ENCODE peak calls at places on chromosome 20, in five cellular contexts. A is SK-N-SH, E is H1, U is K562, Z is GM12892. H is an unnamed sample.

GRCh38 chr20:31758991-31759390 is 19.9 kb downstream of the TPX2 start:
- DNase-seq in A (no peak), E (no peak), U (no peak), Z (no peak), H (no peak)

GRCh38 chr20:43191946-43192847 is 2.5 kb upstream of the PTPRT start:
- DNase-seq in A (peak; percentile 79), E (peak; percentile 83), U (peak; percentile 28), Z (no peak), H (no peak)

GRCh38 chr20:4681971-4682370 is 39.7 kb upstream of the PRND start:
- DNase-seq in A (no peak), E (no peak), U (no peak), Z (no peak), H (no peak)

GRCh38 chr20:59153355-59153681 is 10.3 kb upstream of the ZNF831 start:
- DNase-seq in A (no peak), E (no peak), U (no peak), Z (no peak), H (no peak)

GRCh38 chr20:18722381-18722780 is 91.2 kb upstream of the SCP2D1 start:
- DNase-seq in A (no peak), E (no peak), U (no peak), Z (no peak), H (no peak)

GRCh38 chr20:24991897-24992419 is 593 bp downstream of the APMAP start:
- DNase-seq in A (peak; percentile 56), E (no peak), U (peak; percentile 23), Z (no peak), H (no peak)

GRCh38 chr20:9409352-9409751 is 105.0 kb upstream of the LAMP5 start:
- DNase-seq in A (no peak), E (no peak), U (no peak), Z (no peak), H (no peak)

GRCh38 chr20:63121246-63121645 is 94.7 kb downstream of the YTHDF1 start:
- DNase-seq in A (no peak), E (no peak), U (no peak), Z (no peak), H (no peak)

GRCh38 chr20:50959543-50960126 is 1.0 kb downstream of the MOCS3 start:
- DNase-seq in A (no peak), E (no peak), U (no peak), Z (no peak), H (no peak)

GRCh38 chr20:8639112-8639778 is 429.6 kb upstream of the PLCB4 start:
- DNase-seq in A (peak; percentile 33), E (no peak), U (no peak), Z (no peak), H (no peak)

GRCh38 chr20:48626226-48626937 is 201.4 kb downstream of the PREX1 start:
- DNase-seq in A (no peak), E (no peak), U (no peak), Z (no peak), H (no peak)

GRCh38 chr20:34539756-34540155 is 18.8 kb upstream of the MAP1LC3A start:
- DNase-seq in A (no peak), E (no peak), U (no peak), Z (no peak), H (no peak)

GRCh38 chr20:23361108-23361650 is 803 bp upstream of the GZF1 start:
- DNase-seq in A (no peak), E (no peak), U (no peak), Z (no peak), H (no peak)

GRCh38 chr20:58109126-58109880 is 119.2 kb downstream of the ANKRD60 start:
- DNase-seq in A (no peak), E (no peak), U (no peak), Z (no peak), H (no peak)

GRCh38 chr20:10939297-10939949 is 265.6 kb upstream of the JAG1 start:
- DNase-seq in A (no peak), E (no peak), U (no peak), Z (no peak), H (no peak)

GRCh38 chr20:62808211-62808865 is 3.7 kb downstream of the OGFR start:
- DNase-seq in A (peak; percentile 93), E (peak; percentile 97), U (peak; percentile 81), Z (peak; percentile 81), H (peak; percentile 85)

GRCh38 chr20:728022-728944 is 40.0 kb downstream of the SLC52A3 start:
- DNase-seq in A (peak; percentile 95), E (peak; percentile 91), U (peak; percentile 84), Z (peak; percentile 41), H (peak; percentile 63)

GRCh38 chr20:9241721-9242427 is 173.0 kb downstream of the PLCB4 start:
- DNase-seq in A (no peak), E (no peak), U (no peak), Z (no peak), H (no peak)

GRCh38 chr20:62310757-62311121 is 7.9 kb downstream of the ADRM1 start:
- DNase-seq in A (no peak), E (no peak), U (no peak), Z (no peak), H (no peak)

GRCh38 chr20:58448958-58449357 is 59.9 kb downstream of the VAPB start:
- DNase-seq in A (peak; percentile 67), E (no peak), U (no peak), Z (no peak), H (no peak)

GRCh38 chr20:47660602-47660905 is 124.7 kb downstream of the SULF2 start:
- DNase-seq in A (no peak), E (no peak), U (no peak), Z (no peak), H (no peak)

GRCh38 chr20:2006452-2007381 is 12.9 kb upstream of the PDYN start:
- DNase-seq in A (peak; percentile 72), E (peak; percentile 78), U (peak; percentile 46), Z (no peak), H (no peak)

GRCh38 chr20:38272398-38272797 is 11.9 kb upstream of the KIAA1755 start:
- DNase-seq in A (no peak), E (no peak), U (no peak), Z (no peak), H (no peak)

GRCh38 chr20:45311589-45312211 is 3.6 kb upstream of the MATN4 start:
- DNase-seq in A (peak; percentile 75), E (peak; percentile 93), U (peak; percentile 78), Z (peak; percentile 87), H (peak; percentile 85)

GRCh38 chr20:57953638-57954037 is 243.8 kb upstream of the PMEPA1 start:
- DNase-seq in A (no peak), E (no peak), U (no peak), Z (no peak), H (no peak)

GRCh38 chr20:35012227-35013069 is 56.8 kb downstream of the MYH7B start:
- DNase-seq in A (no peak), E (no peak), U (no peak), Z (no peak), H (no peak)

GRCh38 chr20:45552456-45552855 is 5.3 kb upstream of the EPPIN start:
- DNase-seq in A (no peak), E (no peak), U (no peak), Z (no peak), H (no peak)

GRCh38 chr20:40892642-40893041 is 136.0 kb upstream of the TOP1 start:
- DNase-seq in A (no peak), E (no peak), U (no peak), Z (no peak), H (no peak)

GRCh38 chr20:19104186-19104585 is 108.3 kb upstream of the SLC24A3 start:
- DNase-seq in A (no peak), E (no peak), U (no peak), Z (no peak), H (no peak)

GRCh38 chr20:63775096-63775978 is 35.8 kb downstream of the SLC2A4RG start:
- DNase-seq in A (peak; percentile 95), E (peak; percentile 95), U (peak; percentile 48), Z (no peak), H (no peak)

GRCh38 chr20:31845300-31845863 is at the start of gene FOXS1:
- DNase-seq in A (no peak), E (no peak), U (no peak), Z (no peak), H (no peak)

GRCh38 chr20:61256365-61256764 is 4.3 kb downstream of the CDH4 start:
- DNase-seq in A (no peak), E (no peak), U (no peak), Z (no peak), H (no peak)
- TF ChIP-seq TAF1 in A (no peak), E (no peak), U (no peak), Z (no peak), H (no peak)

GRCh38 chr20:52496191-52496590 is 304.6 kb upstream of the ZFP64 start:
- DNase-seq in A (no peak), E (no peak), U (no peak), Z (no peak), H (no peak)

GRCh38 chr20:52493177-52493711 is 301.7 kb upstream of the ZFP64 start:
- DNase-seq in A (no peak), E (no peak), U (no peak), Z (no peak), H (no peak)

GRCh38 chr20:52494244-52494643 is 302.7 kb upstream of the ZFP64 start:
- DNase-seq in A (no peak), E (no peak), U (no peak), Z (no peak), H (no peak)

GRCh38 chr20:52490715-52491430 is 299.3 kb upstream of the ZFP64 start:
- DNase-seq in A (no peak), E (no peak), U (no peak), Z (no peak), H (no peak)
- TF ChIP-seq POLR2AphosphoS5 in A (no peak), E (no peak), U (no peak), Z (no peak), H (no peak)

GRCh38 chr20:56501116-56501515 is 23.4 kb upstream of the FAM209A start:
- DNase-seq in A (no peak), E (no peak), U (no peak), Z (no peak), H (no peak)

GRCh38 chr20:56506103-56506502 is 18.4 kb upstream of the FAM209A start:
- DNase-seq in A (no peak), E (no peak), U (no peak), Z (no peak), H (no peak)

GRCh38 chr20:56503911-56504310 is 20.6 kb upstream of the FAM209A start:
- DNase-seq in A (no peak), E (no peak), U (no peak), Z (no peak), H (no peak)

GRCh38 chr20:56504373-56505005 is 20.1 kb upstream of the FAM209A start:
- DNase-seq in A (peak; percentile 48), E (peak; percentile 63), U (peak; percentile 41), Z (peak; percentile 23), H (no peak)
- TF ChIP-seq TAF1 in A (no peak), E (no peak), U (no peak), Z (no peak), H (no peak)

DNA sequence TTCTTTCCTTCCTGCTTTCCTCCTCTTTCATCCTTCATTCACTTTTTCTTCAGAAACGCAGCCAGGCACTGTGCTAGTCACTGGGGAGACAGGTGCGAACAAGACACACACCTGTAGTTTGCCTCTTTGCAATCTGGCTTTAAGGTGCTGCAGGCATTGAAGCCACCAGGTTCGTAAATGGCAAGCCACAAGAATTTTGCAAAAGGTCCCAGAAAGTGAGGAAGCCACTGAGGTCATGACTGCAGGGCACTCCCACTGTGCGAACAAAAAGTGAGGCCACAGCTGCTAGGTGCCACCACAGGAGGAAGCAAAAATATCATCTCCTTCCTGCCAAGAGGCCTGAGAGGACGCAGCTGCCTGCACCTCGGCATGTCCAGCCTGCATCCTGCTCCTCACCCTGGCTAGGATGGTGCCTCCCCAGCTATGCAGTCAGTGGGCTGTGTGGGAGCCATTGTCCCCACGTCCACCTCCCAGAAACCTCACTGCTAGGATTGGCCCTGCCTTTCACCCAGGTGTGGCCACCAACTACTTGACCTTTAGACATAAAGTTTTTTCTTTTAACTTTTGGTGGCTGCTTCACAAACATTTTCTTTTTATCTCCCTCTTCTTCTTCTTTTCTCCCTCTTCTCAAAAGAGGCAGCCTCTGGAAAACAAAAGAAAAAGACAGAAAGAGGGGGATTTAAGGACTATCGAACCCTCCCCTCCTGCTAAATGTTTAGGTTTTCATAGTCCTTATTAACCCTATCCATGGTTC is 230.8 kb downstream of the BCAS1 start:
- DNase-seq in A (no peak), E (no peak), U (no peak), Z (no peak), H (no peak)
- TF ChIP-seq POLR2AphosphoS5 in A (no peak), E (no peak), U (no peak), Z (no peak), H (no peak)